ENCODE peak calls at places on chromosomes 6 and 20, in seven cellular contexts. D, K, X, L, V, S and Z are unnamed samples.

GRCh38 chr6:11613858-11614257 is 76.3 kb downstream of the TMEM170B start:
- DNase-seq in D (no peak), K (no peak), X (no peak), L (no peak), V (no peak), S (peak; percentile 57), Z (no peak)

GRCh38 chr6:9208956-9209355 is 773.6 kb upstream of the SLC35B3 start:
- DNase-seq in D (no peak), K (no peak), X (no peak), L (no peak), V (no peak), S (no peak), Z (no peak)

GRCh38 chr6:17519120-17519519 is 81.0 kb upstream of the FAM8A1 start:
- DNase-seq in D (no peak), K (no peak), X (no peak), L (peak; percentile 80), V (no peak), S (no peak), Z (no peak)

GRCh38 chr6:147071786-147072185 is 132.4 kb upstream of the STXBP5 start:
- DNase-seq in D (no peak), K (no peak), X (no peak), L (no peak), V (no peak), S (no peak), Z (no peak)

GRCh38 chr6:108676555-108676954 is 115.8 kb downstream of the FOXO3 start:
- DNase-seq in D (no peak), K (no peak), X (no peak), L (no peak), V (no peak), S (no peak), Z (no peak)

GRCh38 chr6:98335594-98335993 is 498.8 kb upstream of the POU3F2 start:
- DNase-seq in D (no peak), K (no peak), X (no peak), L (no peak), V (no peak), S (no peak), Z (no peak)

GRCh38 chr20:11301699-11302098 is 616.0 kb upstream of the BTBD3 start:
- DNase-seq in D (no peak), K (no peak), X (no peak), L (no peak), V (no peak), S (no peak), Z (no peak)

GRCh38 chr6:16707101-16707783 is 54.0 kb downstream of the ATXN1 start:
- DNase-seq in D (no peak), K (no peak), X (no peak), L (no peak), V (no peak), S (no peak), Z (no peak)

GRCh38 chr6:159493888-159494632 is 199.0 kb downstream of the SOD2 start:
- DNase-seq in D (no peak), K (no peak), X (no peak), L (no peak), V (no peak), S (no peak), Z (no peak)

GRCh38 chr6:166289181-166290061 is 18.8 kb downstream of the PRR18 start:
- DNase-seq in D (no peak), K (no peak), X (no peak), L (no peak), V (no peak), S (no peak), Z (no peak)

GRCh38 chr20:58923117-58923712 is 57.8 kb upstream of the NELFCD start:
- DNase-seq in D (no peak), K (no peak), X (no peak), L (no peak), V (no peak), S (no peak), Z (no peak)

GRCh38 chr6:14706378-14706929 is 539.4 kb upstream of the JARID2 start:
- DNase-seq in D (peak; percentile 27), K (no peak), X (peak; percentile 73), L (no peak), V (no peak), S (peak; percentile 29), Z (no peak)
- H3K27ac ChIP-seq in D (peak overlapping the region; percentile 41), K (no peak overlapping the region), X (no peak overlapping the region), L (peak overlapping the region; percentile 65), V (no peak overlapping the region), S (peak overlapping the region; percentile 58), Z (peak overlapping the region; percentile 70)

GRCh38 chr6:30573113-30573512 is 1.9 kb downstream of the ABCF1 start:
- DNase-seq in D (no peak), K (no peak), X (no peak), L (no peak), V (no peak), S (no peak), Z (no peak)
- H3K4me3 ChIP-seq in D (no peak overlapping the region), K (no peak overlapping the region), X (no peak overlapping the region), L (no peak overlapping the region), V (no peak overlapping the region), S (no peak overlapping the region), Z (peak overlapping the region; percentile 87)

DNA sequence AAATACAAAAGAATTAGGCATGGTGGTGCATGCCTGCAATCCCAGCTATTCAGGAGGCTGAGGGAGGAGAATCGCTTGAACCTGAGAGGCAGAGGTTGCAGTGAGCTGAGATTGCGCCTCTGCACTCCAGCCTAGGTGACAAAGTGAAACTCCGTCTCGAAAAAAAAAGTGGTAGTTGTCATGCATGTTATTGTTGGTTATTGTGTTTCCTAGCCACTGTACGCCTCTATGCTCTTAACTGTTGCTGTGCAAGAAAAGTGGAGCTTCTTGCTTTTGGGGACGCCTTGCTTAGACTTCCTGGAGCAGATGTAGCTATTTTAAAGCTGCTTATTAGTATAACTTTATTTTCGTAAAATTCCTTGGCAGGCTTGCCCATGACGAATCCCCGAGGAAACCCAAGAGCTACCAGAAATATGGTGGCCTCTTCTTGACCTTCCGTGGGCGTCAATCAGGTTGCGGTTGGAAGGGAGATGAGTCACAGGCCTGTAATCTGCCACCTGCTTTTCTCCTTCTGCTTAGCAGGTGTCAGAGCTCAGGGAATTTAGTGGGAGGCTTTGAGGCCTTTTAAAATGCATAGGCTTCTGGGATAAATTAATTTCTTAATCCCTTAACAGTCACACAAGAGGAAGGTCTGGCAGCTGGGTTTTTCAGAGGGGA is 17.3 kb downstream of the GABRR2 start:
- DNase-seq in D (peak; percentile 52), K (no peak), X (no peak), L (peak; percentile 80), V (no peak), S (peak; percentile 76), Z (peak; percentile 62)
- TF ChIP-seq EP300 in D (no peak), K (no peak), X (no peak), L (no peak), V (no peak), S (no peak), Z (no peak)

DNA sequence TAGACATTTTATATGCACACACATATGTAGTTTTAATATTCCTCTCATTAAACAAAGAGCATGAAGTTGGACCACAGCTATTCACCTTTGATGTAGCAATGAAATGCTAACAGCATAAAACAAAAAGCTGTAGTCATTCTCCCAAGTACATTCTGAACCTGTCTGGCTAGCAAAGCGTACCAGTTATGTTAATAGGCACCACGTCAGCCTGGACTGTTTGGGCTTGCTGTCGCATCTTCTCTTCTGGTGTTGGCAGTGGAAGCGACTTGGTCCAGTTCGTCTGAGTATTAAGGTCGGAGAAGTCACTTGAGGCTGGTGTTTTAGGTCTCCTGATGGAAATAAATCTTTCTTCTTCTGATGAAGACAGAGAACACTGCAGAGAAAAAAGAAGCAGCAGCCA is 42.8 kb downstream of the HEBP2 start:
- DNase-seq in D (no peak), K (no peak), X (no peak), L (peak; percentile 29), V (no peak), S (no peak), Z (no peak)
- H3K27ac ChIP-seq in D (no peak overlapping the region), K (no peak overlapping the region), X (no peak overlapping the region), L (no peak overlapping the region), V (no peak overlapping the region), S (no peak overlapping the region), Z (no peak overlapping the region)

GRCh38 chr6:44216677-44217331 is at the start of gene MYMX:
- DNase-seq in D (no peak), K (peak; percentile 79), X (no peak), L (no peak), V (no peak), S (no peak), Z (peak; percentile 59)
- H3K4me3 ChIP-seq in D (no peak within 1 kb of the TSS), K (no peak within 1 kb of the TSS), X (no peak within 1 kb of the TSS), L (no peak within 1 kb of the TSS), V (no peak within 1 kb of the TSS), S (no peak within 1 kb of the TSS), Z (no peak within 1 kb of the TSS)

DNA sequence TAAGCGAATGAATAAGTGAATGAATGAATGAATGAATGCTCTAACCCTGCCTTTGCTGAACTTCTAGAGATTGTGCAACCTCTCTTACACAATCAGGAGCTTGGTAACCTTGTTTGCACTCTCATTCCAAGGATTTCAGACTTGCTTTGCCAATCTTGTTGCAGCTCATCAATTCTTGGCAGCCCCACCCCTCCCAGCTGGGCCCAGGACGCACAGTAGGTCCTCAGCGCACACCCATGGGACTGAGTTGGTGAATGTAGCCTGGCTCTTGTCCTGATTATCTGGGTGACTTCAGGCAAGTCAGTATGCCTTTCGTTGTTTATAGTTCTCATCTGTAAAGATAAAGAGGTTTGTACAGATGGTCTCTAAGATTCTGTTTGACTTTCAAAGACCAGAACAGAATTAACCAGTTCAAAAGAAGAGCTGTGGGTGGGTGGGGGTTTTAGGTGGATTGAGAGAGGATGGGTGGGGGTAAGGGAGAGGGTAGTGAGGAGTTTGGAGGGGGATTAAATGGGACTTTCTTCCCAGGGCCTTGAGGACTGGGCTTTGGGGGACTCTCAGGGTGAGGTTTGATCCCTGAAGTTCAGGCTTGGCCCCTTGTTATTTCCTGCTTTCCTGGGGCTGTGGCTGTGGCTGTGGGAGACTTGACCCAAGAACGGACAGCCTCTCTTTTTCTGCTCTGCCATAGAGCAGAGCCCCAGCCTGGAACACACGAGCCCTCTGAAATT is 33.2 kb downstream of the VEGFA start:
- DNase-seq in D (no peak), K (no peak), X (no peak), L (no peak), V (no peak), S (no peak), Z (no peak)
- TF ChIP-seq EP300 in D (no peak), K (no peak), X (no peak), L (no peak), V (no peak), S (no peak), Z (no peak)

GRCh38 chr6:125154184-125155135 is 887 bp downstream of the TPD52L1 start:
- DNase-seq in D (peak; percentile 45), K (peak; percentile 69), X (peak; percentile 54), L (no peak), V (no peak), S (peak; percentile 62), Z (no peak)
- H3K27ac ChIP-seq in D (peak overlapping the region; percentile 70), K (no peak overlapping the region), X (peak overlapping the region; percentile 40), L (peak overlapping the region; percentile 78), V (no peak overlapping the region), S (peak overlapping the region; percentile 91), Z (peak overlapping the region; percentile 78)